ENCODE peak calls at places on chromosome 1, in ten cellular contexts. U is breast epithelium, J is pancreas, E is osteoblast, I is IMR-90, H is cardiac fibroblast, P is kidney epithelial cell, F is BE2C, R is astrocyte of the cerebellum, K is astrocyte of the spinal cord. N is an unnamed sample.

GRCh38 chr1:176801553-176802020 is 338.6 kb downstream of the PAPPA2 start:
- DNase-seq in R (no peak), P (no peak), E (no peak), K (no peak), H (no peak), U (no peak), I (no peak), J (no peak), F (no peak), N (no peak)

GRCh38 chr1:164772635-164773034 is 213.7 kb downstream of the PBX1 start:
- DNase-seq in F (peak), K (peak), R (peak), U (no peak), P (peak), E (peak), J (peak), H (peak), I (peak), N (no peak)

GRCh38 chr1:4397196-4397595 is 257.2 kb upstream of the AJAP1 start:
- DNase-seq in I (no peak), E (no peak), K (no peak), R (no peak), J (no peak), F (no peak), U (no peak), H (no peak), P (no peak), N (no peak)

GRCh38 chr1:57238408-57238807 is 185.5 kb downstream of the DAB1 start:
- DNase-seq in P (no peak), R (no peak), F (no peak), J (no peak), U (no peak), K (no peak), E (no peak), I (no peak), H (no peak), N (no peak)

GRCh38 chr1:121558514-121558913 is 373.7 kb downstream of the SRGAP2C start:
- DNase-seq in H (peak), J (no peak), K (peak), R (peak), I (peak), F (no peak), E (peak), U (no peak), P (peak), N (no peak)

GRCh38 chr1:15322648-15323350 is 75.8 kb downstream of the FHAD1 start:
- DNase-seq in I (no peak), E (no peak), P (no peak), J (peak), F (peak), K (no peak), U (no peak), H (no peak), R (no peak), N (no peak)

GRCh38 chr1:3063379-3064295 is 5.4 kb upstream of the PRDM16 start:
- DNase-seq in U (peak), E (peak), H (no peak), I (no peak), P (no peak), R (no peak), K (no peak), J (no peak), F (no peak), N (no peak)

GRCh38 chr1:62800825-62801306 is 16.9 kb downstream of the ATG4C start:
- DNase-seq in U (no peak), F (no peak), R (no peak), P (no peak), K (no peak), E (no peak), H (no peak), J (no peak), I (peak), N (peak)

GRCh38 chr1:234963904-234964702 is 164.5 kb downstream of the TOMM20 start:
- DNase-seq in P (no peak), K (no peak), F (no peak), E (peak), U (no peak), R (no peak), J (peak), H (no peak), I (no peak), N (no peak)

GRCh38 chr1:16375521-16376359 is 8.7 kb downstream of the SZRD1 start:
- DNase-seq in U (no peak), K (peak), H (peak), J (no peak), P (no peak), I (peak), F (no peak), R (no peak), E (peak), N (no peak)

GRCh38 chr1:32138965-32139364 is 31.1 kb downstream of the KPNA6 start:
- DNase-seq in P (no peak), R (no peak), E (peak), U (no peak), K (peak), H (peak), I (peak), J (no peak), F (no peak), N (no peak)

GRCh38 chr1:200409203-200409760 is 554 bp downstream of the ZNF281 start:
- DNase-seq in H (peak), I (peak), P (no peak), E (peak), F (peak), U (no peak), R (no peak), K (peak), J (peak), N (no peak)

GRCh38 chr1:170262540-170262939 is 116.8 kb downstream of the NTMT2 start:
- DNase-seq in K (no peak), J (no peak), H (no peak), P (no peak), R (no peak), E (no peak), I (no peak), U (no peak), F (no peak), N (no peak)

GRCh38 chr1:7503691-7504437 is 267.2 kb upstream of the VAMP3 start:
- DNase-seq in H (no peak), J (no peak), F (no peak), I (no peak), U (no peak), R (no peak), E (peak), K (no peak), P (no peak), N (no peak)

GRCh38 chr1:10106241-10106640 is 73.5 kb downstream of the UBE4B start:
- DNase-seq in F (no peak), H (no peak), J (no peak), U (no peak), E (no peak), R (no peak), P (no peak), I (no peak), K (no peak), N (no peak)

GRCh38 chr1:44808938-44809917 is 905 bp downstream of the BTBD19 start:
- DNase-seq in P (no peak), I (peak), R (no peak), K (peak), H (peak), U (peak), E (peak), F (no peak), J (peak), N (peak)
- TF ChIP-seq CTCF in P (peak), I (peak), R (no peak), K (no peak), H (peak), U (no peak), E (no peak), F (no peak), J (no peak), N (no peak)

GRCh38 chr1:167084739-167085138 is 5.4 kb downstream of the GPA33 start:
- DNase-seq in F (no peak), P (no peak), H (no peak), E (no peak), R (no peak), U (no peak), J (no peak), I (no peak), K (no peak), N (no peak)

GRCh38 chr1:167083066-167083682 is 7.0 kb downstream of the GPA33 start:
- DNase-seq in I (no peak), P (no peak), U (no peak), E (no peak), R (no peak), J (no peak), F (peak), H (no peak), K (no peak), N (no peak)

GRCh38 chr1:167083871-167084270 is 6.3 kb downstream of the GPA33 start:
- DNase-seq in U (no peak), K (no peak), E (no peak), F (no peak), H (no peak), P (no peak), J (no peak), R (no peak), I (no peak), N (no peak)

GRCh38 chr1:167081594-167081993 is 8.6 kb downstream of the GPA33 start:
- DNase-seq in U (no peak), F (no peak), P (no peak), J (no peak), R (no peak), K (no peak), E (no peak), H (no peak), I (no peak), N (no peak)

DNA sequence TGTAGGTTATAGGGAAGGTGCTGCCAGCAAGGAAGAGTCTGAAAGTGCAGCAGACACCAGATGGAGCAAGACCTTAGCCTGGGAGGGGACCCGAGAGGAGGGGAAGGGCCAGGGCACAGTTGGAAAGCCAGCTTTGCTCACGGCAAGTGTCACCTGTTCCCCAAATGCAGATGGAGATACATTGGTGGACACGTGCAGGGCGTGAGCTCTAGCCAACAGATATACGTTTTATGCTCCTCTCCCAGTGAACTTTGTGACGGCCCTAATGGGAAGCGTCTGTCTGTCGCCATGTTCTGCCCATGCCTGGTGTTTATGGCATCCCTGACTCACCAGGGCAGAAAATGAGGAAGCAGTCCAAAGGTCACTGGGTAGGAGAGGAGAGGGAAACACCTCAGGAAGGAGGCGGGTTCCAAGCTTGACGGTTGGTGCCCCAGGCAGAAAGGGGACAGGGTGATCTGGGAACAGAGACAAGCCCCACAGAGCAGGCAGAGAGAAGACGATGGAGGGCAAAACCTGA is 7.6 kb downstream of the GPA33 start:
- DNase-seq in E (no peak), K (no peak), J (peak), F (no peak), R (no peak), P (no peak), I (no peak), U (no peak), H (no peak), N (no peak)
- H3K4me3 ChIP-seq in E (no peak), K (no peak), J (no peak), F (no peak), R (no peak), P (no peak), I (no peak), U (no peak), H (no peak), N (no peak)

GRCh38 chr1:156768610-156769295 is 1.4 kb downstream of the PRCC start:
- DNase-seq in J (no peak), E (no peak), R (no peak), H (no peak), F (no peak), U (no peak), P (no peak), I (no peak), K (no peak), N (no peak)

GRCh38 chr1:156775799-156776198 is 8.5 kb downstream of the PRCC start:
- DNase-seq in E (no peak), P (no peak), H (no peak), R (no peak), U (no peak), F (no peak), K (no peak), I (no peak), J (no peak), N (no peak)

GRCh38 chr1:156772728-156773497 is 5.6 kb downstream of the PRCC start:
- DNase-seq in J (no peak), P (no peak), H (no peak), I (no peak), K (no peak), F (peak), U (no peak), R (no peak), E (no peak), N (no peak)

GRCh38 chr1:156773607-156774006 is 6.3 kb downstream of the PRCC start:
- DNase-seq in H (no peak), P (no peak), U (no peak), F (no peak), I (no peak), R (no peak), J (no peak), E (no peak), K (no peak), N (no peak)

GRCh38 chr1:156772222-156772621 is 4.9 kb downstream of the PRCC start:
- DNase-seq in R (no peak), E (no peak), U (no peak), F (no peak), P (no peak), H (no peak), K (no peak), I (no peak), J (no peak), N (no peak)
- TF ChIP-seq CTCF in R (no peak), E (no peak), U (no peak), F (peak), P (no peak), H (no peak), K (peak), I (no peak), J (no peak), N (no peak)

GRCh38 chr1:247331526-247332214 is at the start of gene ZNF496:
- DNase-seq in F (peak), E (peak), H (peak), R (peak), J (peak), P (peak), U (peak), K (peak), I (peak), N (peak)
- H3K4me3 ChIP-seq in F (peak), E (peak), H (peak), R (peak), J (peak), P (peak), U (peak), K (peak), I (peak), N (peak)

GRCh38 chr1:205321959-205322283 is 376 bp upstream of the NUAK2 start:
- DNase-seq in I (no peak), J (no peak), P (no peak), H (no peak), U (no peak), R (no peak), F (no peak), E (no peak), K (no peak), N (no peak)

GRCh38 chr1:205319081-205320018 is 2.2 kb downstream of the NUAK2 start:
- DNase-seq in K (peak), R (peak), E (peak), H (peak), F (no peak), I (peak), P (no peak), U (peak), J (peak), N (no peak)

GRCh38 chr1:205318231-205318991 is 3.1 kb downstream of the NUAK2 start:
- DNase-seq in F (no peak), J (no peak), K (no peak), P (no peak), H (no peak), I (no peak), U (no peak), E (no peak), R (no peak), N (no peak)

GRCh38 chr1:205323794-205324193 is 2.2 kb upstream of the NUAK2 start:
- DNase-seq in U (no peak), F (no peak), P (no peak), J (no peak), K (no peak), I (no peak), R (no peak), E (no peak), H (no peak), N (no peak)

GRCh38 chr1:205321109-205321958 is at the start of gene NUAK2:
- DNase-seq in R (peak), I (peak), K (peak), E (peak), F (peak), U (peak), P (peak), H (peak), J (peak), N (no peak)
- TF ChIP-seq CTCF in R (peak), I (peak), K (peak), E (peak), F (peak), U (peak), P (peak), H (no peak), J (peak), N (no peak)